ENCODE peak calls at places on chromosomes 6 and 20, in four cellular contexts. R, M, D and H are unnamed samples.

GRCh38 chr6:35496036-35496850 is 636 bp downstream of the TEAD3 start:
- DNase-seq in R (no peak), M (no peak), D (no peak), H (no peak)

GRCh38 chr6:7173843-7174503 is 66.2 kb downstream of the RREB1 start:
- DNase-seq in R (no peak), M (no peak), D (no peak), H (no peak)

GRCh38 chr20:48983423-48984400 is 62.2 kb downstream of the ARFGEF2 start:
- DNase-seq in R (peak; percentile 72), M (no peak), D (no peak), H (no peak)

GRCh38 chr6:11926594-11927407 is 85.3 kb upstream of the HIVEP1 start:
- DNase-seq in R (no peak), M (no peak), D (no peak), H (no peak)

GRCh38 chr20:10648651-10649050 is 25.1 kb downstream of the JAG1 start:
- DNase-seq in R (peak; percentile 77), M (no peak), D (peak; percentile 1), H (no peak)

GRCh38 chr6:3035397-3035796 is 32.9 kb upstream of the RIPK1 start:
- DNase-seq in R (no peak), M (no peak), D (no peak), H (no peak)

GRCh38 chr6:143514996-143515760 is 3.7 kb upstream of the FUCA2 start:
- DNase-seq in R (peak; percentile 52), M (no peak), D (peak; percentile 63), H (no peak)

GRCh38 chr20:60138263-60139127 is 180.3 kb downstream of the CDH26 start:
- DNase-seq in R (peak; percentile 18), M (peak; percentile 5), D (peak; percentile 39), H (peak; percentile 30)

GRCh38 chr6:112232845-112233256 is 21.5 kb downstream of the LAMA4 start:
- DNase-seq in R (peak; percentile 91), M (no peak), D (peak; percentile 43), H (no peak)

GRCh38 chr6:129133770-129134192 is 250.8 kb downstream of the LAMA2 start:
- DNase-seq in R (peak; percentile 43), M (no peak), D (peak; percentile 41), H (no peak)

GRCh38 chr6:170271771-170272314 is 19.0 kb downstream of the DLL1 start:
- DNase-seq in R (no peak), M (peak; percentile 73), D (no peak), H (peak; percentile 81)

GRCh38 chr6:159984268-159984786 is 15.4 kb downstream of the IGF2R start:
- DNase-seq in R (peak; percentile 79), M (no peak), D (no peak), H (no peak)

GRCh38 chr20:35821807-35822242 is 50.0 kb downstream of the PHF20 start:
- DNase-seq in R (peak; percentile 52), M (no peak), D (no peak), H (no peak)

GRCh38 chr20:49275634-49276033 is 2.2 kb downstream of the ZNFX1 start:
- DNase-seq in R (no peak), M (no peak), D (no peak), H (no peak)

GRCh38 chr20:38143646-38144554 is 21.2 kb downstream of the TGM2 start:
- DNase-seq in R (peak; percentile 70), M (no peak), D (no peak), H (peak; percentile 82)

GRCh38 chr6:84457276-84457675 is 229.8 kb upstream of the CEP162 start:
- DNase-seq in R (no peak), M (no peak), D (no peak), H (no peak)

GRCh38 chr6:91437295-91437694 is 850.4 kb upstream of the MAP3K7 start:
- DNase-seq in R (no peak), M (no peak), D (no peak), H (no peak)

GRCh38 chr6:170028629-170029345 is 262.1 kb downstream of the DLL1 start:
- DNase-seq in R (no peak), M (no peak), D (no peak), H (peak; percentile 49)

GRCh38 chr6:157758516-157759023 is 64.5 kb upstream of the SNX9 start:
- DNase-seq in R (no peak), M (no peak), D (no peak), H (no peak)

GRCh38 chr6:53436904-53437303 is 88.2 kb upstream of the ELOVL5 start:
- DNase-seq in R (peak; percentile 43), M (no peak), D (no peak), H (no peak)

GRCh38 chr20:46031701-46032254 is 2.8 kb downstream of the SLC12A5 start:
- DNase-seq in R (no peak), M (no peak), D (no peak), H (no peak)

GRCh38 chr20:48877299-48877698 is 44.2 kb upstream of the ARFGEF2 start:
- DNase-seq in R (no peak), M (no peak), D (no peak), H (no peak)

GRCh38 chr6:96015791-96016776 is at the start of gene FUT9:
- DNase-seq in R (no peak), M (no peak), D (no peak), H (no peak)

GRCh38 chr20:61117725-61118124 is 134.3 kb upstream of the CDH4 start:
- DNase-seq in R (peak; percentile 43), M (no peak), D (no peak), H (no peak)

GRCh38 chr6:98203170-98203806 is 631.1 kb upstream of the POU3F2 start:
- DNase-seq in R (no peak), M (no peak), D (no peak), H (no peak)

GRCh38 chr20:61589055-61589385 is 337.0 kb downstream of the CDH4 start:
- DNase-seq in R (peak; percentile 88), M (no peak), D (no peak), H (no peak)

GRCh38 chr6:44698602-44699001 is 311.1 kb downstream of the CDC5L start:
- DNase-seq in R (no peak), M (no peak), D (no peak), H (no peak)

GRCh38 chr6:79034865-79035264 is 43.2 kb downstream of the PHIP start:
- DNase-seq in R (no peak), M (no peak), D (no peak), H (no peak)

GRCh38 chr6:41488392-41489129 is 57.6 kb upstream of the FOXP4 start:
- DNase-seq in R (peak; percentile 57), M (no peak), D (peak; percentile 61), H (no peak)

GRCh38 chr20:46544576-46544975 is 5.9 kb downstream of the OCSTAMP start:
- DNase-seq in R (peak; percentile 51), M (no peak), D (no peak), H (no peak)

GRCh38 chr20:63003546-63003945 is 3.2 kb downstream of the BHLHE23 start:
- DNase-seq in R (no peak), M (no peak), D (no peak), H (no peak)

GRCh38 chr20:63000958-63001357 is 5.8 kb downstream of the BHLHE23 start:
- DNase-seq in R (no peak), M (no peak), D (no peak), H (no peak)

GRCh38 chr20:63000036-63000435 is 6.7 kb downstream of the BHLHE23 start:
- DNase-seq in R (no peak), M (no peak), D (no peak), H (no peak)

GRCh38 chr20:63004607-63005211 is 2.1 kb downstream of the BHLHE23 start:
- DNase-seq in R (no peak), M (no peak), D (no peak), H (no peak)

DNA sequence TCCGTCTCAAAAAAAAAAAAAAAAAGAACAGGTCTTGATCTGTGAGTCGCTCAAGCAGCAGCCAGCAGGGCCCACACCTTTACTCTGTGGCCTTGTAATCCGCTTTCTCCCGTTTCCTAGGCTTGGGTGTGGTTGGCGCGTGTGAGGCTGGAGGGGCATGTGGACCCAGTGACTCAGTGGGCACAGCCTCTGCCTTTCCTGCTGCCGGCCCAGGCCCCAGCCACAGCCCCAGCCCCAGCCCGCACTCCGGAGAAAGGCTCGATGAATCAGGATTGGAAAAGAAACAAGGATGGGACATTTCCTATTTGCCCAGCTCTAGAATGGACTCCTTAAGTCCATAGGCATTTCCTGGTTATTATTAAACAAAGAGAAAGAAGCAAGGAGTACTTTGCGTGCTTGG is 4.3 kb downstream of the BHLHE23 start:
- DNase-seq in R (no peak), M (no peak), D (no peak), H (no peak)
- H3K4me1 ChIP-seq in R (no peaks in the 10 kb centered on the region), M (peaks cover 23% of the 10 kb centered on the region), D (no peaks in the 10 kb centered on the region), H (peaks cover 17% of the 10 kb centered on the region)

GRCh38 chr20:21526776-21527175 is 12.9 kb upstream of the NKX2-2 start:
- DNase-seq in R (no peak), M (no peak), D (no peak), H (no peak)

GRCh38 chr20:21527908-21528307 is 14.0 kb upstream of the NKX2-2 start:
- DNase-seq in R (no peak), M (no peak), D (no peak), H (no peak)

GRCh38 chr20:21534453-21534852 is 20.6 kb upstream of the NKX2-2 start:
- DNase-seq in R (no peak), M (no peak), D (no peak), H (no peak)

GRCh38 chr20:21528870-21529269 is 15.0 kb upstream of the NKX2-2 start:
- DNase-seq in R (no peak), M (no peak), D (no peak), H (no peak)

DNA sequence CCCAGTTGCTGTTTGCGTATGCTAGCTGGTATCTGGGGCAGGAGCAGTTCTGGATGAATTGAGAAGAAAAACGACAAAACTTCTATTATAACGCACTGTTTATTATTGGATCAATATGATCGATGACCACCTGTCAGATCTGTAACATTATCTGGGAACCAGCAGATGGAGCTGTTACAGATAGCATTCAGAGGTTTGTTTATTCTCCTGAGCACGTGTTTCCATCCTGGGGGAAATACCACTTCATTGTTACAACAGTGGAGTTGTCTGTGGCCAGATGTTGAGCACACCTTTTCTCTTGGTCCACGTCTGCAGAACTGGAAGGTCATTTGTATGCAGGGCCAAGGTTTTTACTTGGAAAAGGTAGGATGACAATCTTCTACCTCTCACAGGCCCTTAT is 16.0 kb upstream of the NKX2-2 start:
- DNase-seq in R (no peak), M (no peak), D (no peak), H (no peak)
- TF ChIP-seq CTCF in R (no peak), M (peak; percentile 44), D (no peak), H (peak; percentile 22)

GRCh38 chr6:31775184-31775583 is 1.9 kb downstream of the VWA7 start:
- DNase-seq in R (no peak), M (no peak), D (no peak), H (peak; percentile 82)

GRCh38 chr6:31776961-31777666 is at the start of gene VWA7:
- DNase-seq in R (peak; percentile 72), M (peak; percentile 38), D (peak; percentile 78), H (peak; percentile 90)

GRCh38 chr6:31777667-31778050 is 531 bp upstream of the VWA7 start:
- DNase-seq in R (no peak), M (no peak), D (no peak), H (no peak)

GRCh38 chr6:31775633-31776263 is 1.4 kb downstream of the VWA7 start:
- DNase-seq in R (no peak), M (no peak), D (no peak), H (no peak)

GRCh38 chr6:31776563-31776960 is 566 bp downstream of the VWA7 start:
- DNase-seq in R (no peak), M (no peak), D (no peak), H (no peak)
- H3K4me1 ChIP-seq in R (peaks cover 7% of the 10 kb centered on the region), M (peaks cover 34% of the 10 kb centered on the region), D (peaks cover 11% of the 10 kb centered on the region), H (peaks cover 10% of the 10 kb centered on the region)

DNA sequence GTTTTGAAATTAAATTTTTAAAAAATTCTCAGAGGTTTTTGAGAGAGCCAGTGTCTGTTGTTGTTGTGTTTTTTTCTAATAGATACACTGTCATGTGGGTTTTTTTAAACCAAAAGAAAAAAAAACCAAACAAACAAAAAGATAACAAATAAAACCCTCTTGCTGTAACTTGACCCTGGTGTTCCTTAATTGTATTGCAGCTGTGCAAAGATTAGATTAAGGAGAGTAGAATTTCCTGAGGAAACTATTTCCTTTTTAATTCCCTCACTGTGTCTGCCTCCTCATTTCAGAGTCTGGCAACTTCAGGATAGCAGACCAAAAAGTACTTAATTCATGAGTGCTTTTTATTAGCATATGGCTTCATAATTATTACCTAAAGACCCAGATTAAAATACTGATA is 281.9 kb downstream of the EPM2A start:
- DNase-seq in R (no peak), M (no peak), D (no peak), H (no peak)
- TF ChIP-seq CTCF in R (peak; percentile 3), M (peak; percentile 25), D (no peak), H (no peak)